ENCODE peak calls at places on chromosomes 13 and 19, in seven cellular contexts. G, I, W, D, Y, T and C are unnamed samples.

GRCh38 chr13:35718084-35718483 is 241.6 kb upstream of the MAB21L1 start:
- DNase-seq in I (no peak), Y (no peak), D (no peak), W (no peak), T (no peak), G (no peak), C (no peak)

GRCh38 chr13:46469064-46469463 is 82.0 kb upstream of the RUBCNL start:
- DNase-seq in I (no peak), G (no peak), W (no peak), T (no peak), D (no peak), Y (no peak), C (no peak)

GRCh38 chr13:79318664-79319063 is 87.4 kb downstream of the RBM26 start:
- DNase-seq in I (no peak), W (no peak), G (no peak), D (no peak), Y (no peak), T (no peak), C (no peak)

GRCh38 chr13:75223981-75224742 is 257.8 kb downstream of the TBC1D4 start:
- DNase-seq in I (no peak), W (no peak), Y (no peak), D (no peak), T (no peak), G (no peak), C (no peak)

GRCh38 chr19:45655073-45655472 is 12.9 kb upstream of the GIPR start:
- DNase-seq in I (no peak), G (no peak), T (no peak), Y (no peak), D (no peak), W (no peak), C (no peak)

GRCh38 chr19:6241680-6242079 is 38.1 kb downstream of the MLLT1 start:
- DNase-seq in Y (no peak), G (no peak), T (no peak), D (no peak), W (peak), I (no peak), C (no peak)

GRCh38 chr19:29845576-29846176 is 33.9 kb downstream of the CCNE1 start:
- DNase-seq in I (peak), W (no peak), Y (peak), T (peak), G (peak), D (no peak), C (peak)

GRCh38 chr19:55836340-55836739 is at the start of gene NLRP4:
- DNase-seq in G (no peak), W (no peak), D (no peak), T (no peak), I (no peak), Y (no peak), C (no peak)

GRCh38 chr13:94178625-94179244 is 300.7 kb downstream of the DCT start:
- DNase-seq in Y (no peak), I (no peak), W (no peak), T (no peak), D (no peak), G (no peak), C (no peak)

GRCh38 chr13:42747399-42747873 is 33.9 kb upstream of the FAM216B start:
- DNase-seq in D (peak), W (no peak), G (no peak), Y (no peak), T (no peak), I (no peak), C (no peak)

GRCh38 chr19:18160792-18161690 is 8.1 kb downstream of the PIK3R2 start:
- DNase-seq in T (no peak), Y (peak), G (peak), W (peak), D (peak), I (peak), C (peak)
- H3K27ac ChIP-seq in T (peak), Y (peak), G (no peak), W (peak), D (no peak), I (no peak), C (no peak)

GRCh38 chr19:1155352-1156304 is 18.4 kb downstream of the SBNO2 start:
- DNase-seq in I (no peak), D (no peak), T (no peak), Y (peak), W (no peak), G (no peak), C (peak)
- H3K4me3 ChIP-seq in I (no peak), D (no peak), T (peak), Y (peak), W (peak), G (no peak), C (no peak)

GRCh38 chr19:36059180-36059910 is 4.6 kb downstream of the WDR62 start:
- DNase-seq in G (no peak), I (no peak), Y (no peak), W (no peak), T (no peak), D (no peak), C (no peak)

GRCh38 chr19:36064829-36065228 is 10.1 kb downstream of the WDR62 start:
- DNase-seq in D (no peak), Y (no peak), W (no peak), T (no peak), I (no peak), G (no peak), C (no peak)

GRCh38 chr19:36058481-36059179 is 3.9 kb downstream of the WDR62 start:
- DNase-seq in W (no peak), G (no peak), I (no peak), D (no peak), T (no peak), Y (no peak), C (no peak)

GRCh38 chr19:36061367-36061766 is 6.7 kb downstream of the WDR62 start:
- DNase-seq in Y (no peak), I (no peak), G (no peak), T (no peak), W (no peak), D (no peak), C (no peak)

DNA sequence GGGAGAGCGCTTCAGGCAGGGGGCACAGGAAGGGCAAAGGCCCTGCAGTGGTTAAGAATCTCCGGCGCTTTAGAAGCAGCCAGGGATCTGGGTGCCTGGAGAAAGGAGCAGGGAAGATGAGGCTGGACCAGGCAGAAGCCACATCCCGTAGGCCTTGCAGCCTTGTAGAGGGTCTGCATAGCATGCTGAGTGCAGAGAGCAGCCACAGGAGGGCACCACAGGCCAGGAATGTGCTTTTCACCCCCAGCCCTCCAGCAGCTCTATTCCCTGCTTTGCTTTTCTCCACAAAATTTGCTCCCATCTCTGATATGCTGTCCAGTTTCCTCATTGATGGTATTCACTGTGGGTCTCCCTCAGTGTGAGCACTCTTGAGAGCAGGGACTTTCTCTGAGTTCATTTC is 5.7 kb downstream of the WDR62 start:
- DNase-seq in I (peak), T (peak), D (peak), Y (no peak), W (peak), G (peak), C (peak)
- H3K27ac ChIP-seq in I (no peak), T (no peak), D (no peak), Y (no peak), W (no peak), G (no peak), C (no peak)

GRCh38 chr19:1239420-1239795 is 1.6 kb upstream of the CBARP start:
- DNase-seq in T (no peak), D (no peak), G (peak), I (no peak), Y (no peak), W (no peak), C (no peak)
- H3K4me3 ChIP-seq in T (no peak), D (no peak), G (peak), I (peak), Y (no peak), W (peak), C (no peak)